ENCODE peak calls at places on chromosome X, in eight cellular contexts. V is heart left ventricle, M is stomach, G is PC-3, O is left ventricle myocardium inferior, U is hepatocyte, S is A549, K is upper lobe of right lung. W is an unnamed sample.

GRCh38 chrX:147912093-147912801 is 528 bp downstream of the FMR1 start:
- DNase-seq in V (peak), M (peak), G (peak), O (peak), U (peak), S (peak), K (peak), W (no peak)

GRCh38 chrX:129930941-129931410 is 25.0 kb downstream of the UTP14A start:
- DNase-seq in V (no peak), M (no peak), G (peak), O (no peak), U (no peak), S (no peak), K (no peak), W (no peak)

GRCh38 chrX:34578237-34578636 is 78.8 kb downstream of the TMEM47 start:
- DNase-seq in V (no peak), M (no peak), G (peak), O (no peak), U (peak), S (peak), K (no peak), W (no peak)

GRCh38 chrX:103629295-103630170 is 758 bp downstream of the TCEAL1 start:
- DNase-seq in V (peak), M (peak), G (peak), O (peak), U (peak), S (peak), K (peak), W (peak)

GRCh38 chrX:28498658-28499057 is 88.6 kb upstream of the IL1RAPL1 start:
- DNase-seq in V (no peak), M (no peak), G (peak), O (no peak), U (peak), S (no peak), K (no peak), W (no peak)

GRCh38 chrX:119025900-119026299 is 46.9 kb upstream of the CT47C1 start:
- DNase-seq in V (no peak), M (no peak), G (no peak), O (no peak), U (no peak), S (no peak), K (no peak), W (no peak)

GRCh38 chrX:139831689-139832456 is 101.0 kb downstream of the ATP11C start:
- DNase-seq in V (no peak), M (no peak), G (peak), O (no peak), U (peak), S (no peak), K (no peak), W (no peak)

GRCh38 chrX:51332188-51332942 is at the start of gene NUDT10:
- DNase-seq in V (peak), M (no peak), G (no peak), O (peak), U (peak), S (no peak), K (peak), W (peak)

GRCh38 chrX:149205937-149206336 is 299.2 kb downstream of the IDS start:
- DNase-seq in V (no peak), M (no peak), G (no peak), O (no peak), U (no peak), S (no peak), K (no peak), W (no peak)

GRCh38 chrX:11704725-11705495 is 39.2 kb upstream of the ARHGAP6 start:
- DNase-seq in V (no peak), M (no peak), G (no peak), O (no peak), U (no peak), S (no peak), K (no peak), W (no peak)

GRCh38 chrX:55907968-55908607 is 190.5 kb downstream of the RRAGB start:
- DNase-seq in V (peak), M (peak), G (peak), O (peak), U (peak), S (no peak), K (peak), W (peak)

GRCh38 chrX:19174401-19175025 is 52.2 kb upstream of the ADGRG2 start:
- DNase-seq in V (peak), M (no peak), G (peak), O (no peak), U (peak), S (peak), K (no peak), W (no peak)

GRCh38 chrX:3820170-3820569 is 106.7 kb upstream of the PRKX start:
- DNase-seq in V (no peak), M (no peak), G (peak), O (no peak), U (peak), S (no peak), K (no peak), W (no peak)

GRCh38 chrX:40096395-40097091 is 1.2 kb downstream of the BCOR start:
- DNase-seq in V (peak), M (no peak), G (peak), O (peak), U (peak), S (peak), K (peak), W (no peak)
- H3K27ac ChIP-seq in V (peak), M (peak), G (no peak), O (peak), U (peak), S (peak), K (peak), W (peak)

GRCh38 chrX:39328661-39329060 is 527.4 kb downstream of the MID1IP1 start:
- DNase-seq in V (no peak), M (no peak), G (no peak), O (no peak), U (no peak), S (no peak), K (no peak), W (no peak)

GRCh38 chrX:39327255-39327654 is 526.0 kb downstream of the MID1IP1 start:
- DNase-seq in V (no peak), M (no peak), G (no peak), O (no peak), U (no peak), S (no peak), K (no peak), W (no peak)

GRCh38 chrX:39324233-39324632 is 523.0 kb downstream of the MID1IP1 start:
- DNase-seq in V (no peak), M (no peak), G (no peak), O (no peak), U (no peak), S (no peak), K (no peak), W (no peak)

GRCh38 chrX:39331062-39331704 is 529.9 kb downstream of the MID1IP1 start:
- DNase-seq in V (no peak), M (no peak), G (no peak), O (no peak), U (no peak), S (no peak), K (no peak), W (no peak)

DNA sequence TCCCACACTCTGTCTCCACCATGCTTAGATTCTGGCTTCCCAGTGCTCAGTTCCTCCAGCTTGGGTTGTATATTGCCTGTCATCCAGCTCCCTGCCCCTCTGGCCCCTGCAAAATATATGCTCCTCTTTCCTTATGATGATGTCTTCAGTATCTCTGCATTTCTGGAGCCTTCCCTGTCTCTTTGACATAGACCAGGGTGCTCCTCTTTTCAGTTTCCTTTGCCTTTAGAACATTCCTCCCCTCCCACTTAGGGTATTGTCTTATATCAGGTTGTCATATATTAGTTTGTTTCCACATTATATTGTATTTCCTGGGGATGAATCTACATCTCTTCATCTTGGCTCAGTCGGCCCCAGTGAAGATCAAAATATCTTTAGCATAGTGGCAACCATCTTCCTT is 526.4 kb downstream of the MID1IP1 start:
- DNase-seq in V (no peak), M (no peak), G (no peak), O (no peak), U (no peak), S (no peak), K (no peak), W (no peak)
- H3K4me3 ChIP-seq in V (no peak), M (no peak), G (no peak), O (no peak), U (no peak), S (no peak), K (no peak), W (no peak)

DNA sequence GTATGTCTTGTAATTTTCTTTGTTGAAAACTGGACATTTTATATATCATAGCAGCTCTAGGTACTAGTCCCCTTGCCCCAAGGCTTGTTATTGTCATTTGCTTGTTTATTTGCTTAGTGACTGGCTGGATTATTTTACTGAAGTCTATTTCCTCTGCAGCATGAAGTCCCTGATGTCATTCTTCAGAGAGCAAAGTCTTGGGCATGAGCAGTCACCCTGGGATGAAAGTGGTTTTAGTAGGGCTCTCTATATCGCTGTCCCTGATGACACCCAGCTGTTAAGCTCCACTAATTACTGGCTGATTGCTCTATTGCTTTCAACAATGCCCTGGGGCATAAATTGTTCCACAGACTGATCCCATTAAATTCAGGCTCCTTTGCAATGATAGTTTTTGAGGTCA is 113.5 kb upstream of the USP9X start:
- DNase-seq in V (no peak), M (no peak), G (peak), O (no peak), U (no peak), S (no peak), K (no peak), W (no peak)
- TF ChIP-seq CTCF in V (no peak), M (no peak), G (no peak), O (no peak), U (no peak), S (no peak), K (no peak), W (no peak)

GRCh38 chrX:110675866-110676265 is 119.8 kb downstream of the CHRDL1 start:
- DNase-seq in V (no peak), M (no peak), G (no peak), O (no peak), U (no peak), S (no peak), K (no peak), W (no peak)

GRCh38 chrX:110665636-110666035 is 130.0 kb downstream of the CHRDL1 start:
- DNase-seq in V (no peak), M (peak), G (peak), O (peak), U (peak), S (peak), K (peak), W (no peak)

GRCh38 chrX:110669572-110669971 is 126.0 kb downstream of the CHRDL1 start:
- DNase-seq in V (no peak), M (no peak), G (no peak), O (no peak), U (no peak), S (no peak), K (no peak), W (no peak)

GRCh38 chrX:110667706-110668105 is 127.9 kb downstream of the CHRDL1 start:
- DNase-seq in V (no peak), M (no peak), G (peak), O (no peak), U (peak), S (no peak), K (no peak), W (no peak)

DNA sequence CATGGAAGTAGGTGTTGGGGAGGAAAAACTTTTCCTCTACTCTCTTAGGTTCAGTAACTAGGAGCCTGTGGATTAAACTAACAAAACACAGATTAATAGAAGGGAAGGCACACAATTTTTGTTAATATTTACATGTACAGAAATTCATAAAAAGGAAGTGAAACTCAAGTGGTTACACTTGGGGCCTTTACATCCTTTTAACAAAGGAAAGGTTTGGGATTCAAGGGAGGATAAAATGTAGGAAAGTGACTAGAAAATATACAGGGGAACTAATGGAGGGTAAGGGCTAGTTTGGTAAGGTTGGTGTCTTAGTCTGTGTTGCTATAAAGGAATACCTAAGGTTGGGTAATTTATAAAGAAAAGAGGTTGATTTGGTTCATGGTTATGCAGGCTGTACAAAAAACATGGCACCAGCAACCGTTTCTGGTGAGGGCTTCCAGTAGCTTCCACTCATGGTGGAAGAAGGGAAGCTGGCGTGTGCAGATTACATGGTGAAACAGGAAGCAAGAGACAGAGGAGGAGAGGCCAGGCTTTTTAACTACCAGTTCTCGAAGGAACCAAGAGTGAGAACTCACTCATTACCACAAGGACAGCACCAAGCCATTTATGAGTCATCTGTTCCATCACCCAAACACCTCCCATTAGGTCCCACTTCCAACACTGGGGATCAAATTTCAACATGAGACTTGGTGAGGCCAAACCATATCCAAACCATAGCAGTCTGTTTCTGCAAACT is 124.4 kb downstream of the CHRDL1 start:
- DNase-seq in V (no peak), M (no peak), G (no peak), O (no peak), U (no peak), S (no peak), K (no peak), W (no peak)
- H3K27ac ChIP-seq in V (no peak), M (no peak), G (no peak), O (no peak), U (no peak), S (no peak), K (no peak), W (no peak)

GRCh38 chrX:48899078-48899410 is 1.3 kb downstream of the PQBP1 start:
- DNase-seq in V (no peak), M (no peak), G (no peak), O (no peak), U (no peak), S (no peak), K (no peak), W (no peak)
- H3K4me3 ChIP-seq in V (no peak), M (peak), G (peak), O (no peak), U (no peak), S (peak), K (no peak), W (no peak)